ENCODE peak calls at places on chromosomes 7 and 10, in nine cellular contexts. V is left ventricle myocardium inferior, Q is tibial artery, F is bronchial epithelial cell, I is cardiac fibroblast, N is ovary, S is uterus, K is astrocyte, Y is IMR-90. J is an unnamed sample.

GRCh38 chr10:79904671-79905321 is 44.1 kb downstream of the SFTPD start:
- DNase-seq in Y (peak; percentile 41), S (peak; percentile 59), K (peak; percentile 63), F (peak; percentile 35), V (peak; percentile 80), I (peak; percentile 81), N (peak; percentile 51), Q (peak; percentile 73), J (no peak)

GRCh38 chr10:103493362-103493871 is at the start of gene NEURL1:
- DNase-seq in F (no peak), Q (no peak), K (no peak), S (peak; percentile 54), V (no peak), Y (no peak), N (peak; percentile 55), I (no peak), J (no peak)

GRCh38 chr7:92448185-92448747 is 984 bp downstream of the GATAD1 start:
- DNase-seq in Y (peak; percentile 46), F (peak; percentile 81), I (peak; percentile 65), V (peak; percentile 22), N (peak; percentile 38), Q (peak; percentile 72), S (peak; percentile 47), K (peak; percentile 52), J (no peak)

GRCh38 chr10:3426190-3426845 is 253.7 kb upstream of the PITRM1 start:
- DNase-seq in I (peak; percentile 87), V (no peak), F (peak; percentile 65), Y (peak; percentile 82), S (no peak), Q (no peak), K (peak; percentile 74), N (no peak), J (peak; percentile 76)

GRCh38 chr7:157139142-157140117 is 704 bp downstream of the UBE3C start:
- DNase-seq in V (peak; percentile 42), Y (peak; percentile 38), N (peak; percentile 68), I (peak; percentile 18), F (peak; percentile 39), K (peak; percentile 18), Q (peak; percentile 76), S (peak; percentile 30), J (no peak)

GRCh38 chr10:46544989-46545791 is 11.3 kb downstream of the GPRIN2 start:
- DNase-seq in S (peak; percentile 7), Y (no peak), F (peak; percentile 46), I (peak; percentile 33), V (peak; percentile 9), N (peak; percentile 13), K (no peak), Q (peak; percentile 64), J (no peak)

GRCh38 chr7:140036224-140036651 is 26.5 kb downstream of the PARP12 start:
- DNase-seq in V (no peak), S (no peak), N (no peak), K (peak; percentile 31), I (peak; percentile 15), F (no peak), Y (no peak), Q (no peak), J (no peak)

GRCh38 chr10:12434277-12434676 is 84.9 kb downstream of the CAMK1D start:
- DNase-seq in K (no peak), Q (peak; percentile 44), V (no peak), N (no peak), F (no peak), S (no peak), Y (no peak), I (no peak), J (no peak)

GRCh38 chr7:98281757-98282652 is 519 bp downstream of the BRI3 start:
- DNase-seq in S (peak; percentile 40), F (no peak), V (no peak), Y (no peak), K (no peak), Q (peak; percentile 81), N (peak; percentile 81), I (no peak), J (no peak)
- H3K4me3 ChIP-seq in S (peak overlapping the region; percentile 92), F (peak overlapping the region; percentile 77), V (peak overlapping the region; percentile 89), Y (peak overlapping the region; percentile 88), K (peak overlapping the region; percentile 84), Q (peak overlapping the region; percentile 75), N (peak overlapping the region; percentile 98), I (peak overlapping the region; percentile 92), J (peak overlapping the region; percentile 98)

GRCh38 chr10:92075829-92076228 is 152.3 kb downstream of the BTAF1 start:
- DNase-seq in Q (no peak), V (no peak), F (no peak), Y (no peak), I (no peak), K (no peak), S (no peak), N (no peak), J (no peak)

GRCh38 chr10:92079003-92079402 is 155.4 kb downstream of the BTAF1 start:
- DNase-seq in Q (no peak), S (no peak), I (no peak), V (no peak), N (no peak), F (peak; percentile 90), Y (no peak), K (no peak), J (no peak)

GRCh38 chr10:92068900-92069299 is 145.3 kb downstream of the BTAF1 start:
- DNase-seq in N (no peak), S (no peak), Q (no peak), I (no peak), Y (peak; percentile 89), F (no peak), K (peak; percentile 57), V (no peak), J (no peak)

GRCh38 chr10:92076722-92077121 is 153.2 kb downstream of the BTAF1 start:
- DNase-seq in N (no peak), Q (no peak), Y (no peak), S (no peak), V (no peak), F (no peak), I (no peak), K (no peak), J (no peak)

DNA sequence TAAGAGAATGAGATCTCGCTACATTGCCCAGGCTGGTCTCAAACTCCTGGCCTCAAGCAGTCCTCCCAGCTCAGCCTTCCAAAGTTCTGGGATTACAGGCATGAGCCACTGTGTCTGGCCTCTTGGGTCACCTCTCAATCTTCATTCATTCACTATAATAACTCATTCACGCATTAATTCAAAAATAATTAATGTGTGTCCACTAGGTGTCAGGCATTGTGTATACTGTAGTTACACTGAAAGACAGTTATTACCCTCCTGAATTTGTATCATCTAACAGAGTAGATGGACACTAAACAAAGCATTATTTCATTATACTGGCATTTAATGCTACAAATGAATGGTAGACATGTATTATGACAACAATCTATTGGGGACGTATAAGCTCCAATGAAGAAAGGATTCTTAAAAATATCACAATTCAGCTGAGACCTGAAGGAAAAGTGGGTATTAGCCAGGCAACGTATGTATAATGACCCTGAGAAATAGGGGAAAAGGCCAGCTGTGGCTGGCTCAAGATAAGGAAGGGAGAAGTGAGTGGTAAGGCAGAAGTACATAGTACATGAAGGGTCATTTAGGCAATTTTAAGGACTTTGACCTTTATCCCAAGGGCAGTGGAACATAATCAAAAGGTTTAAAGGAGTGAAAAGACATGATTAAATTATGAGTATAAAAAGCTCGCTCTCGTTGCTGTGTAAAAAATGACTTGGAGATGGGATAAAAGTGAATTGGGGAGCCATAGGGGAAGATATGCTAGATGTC is 150.7 kb downstream of the BTAF1 start:
- DNase-seq in N (no peak), S (no peak), V (no peak), K (no peak), I (peak; percentile 21), Q (no peak), F (peak; percentile 34), Y (peak; percentile 6), J (no peak)
- TF ChIP-seq CTCF in N (no peak), S (no peak), V (peak; percentile 33), K (peak; percentile 10), I (no peak), Q (no peak), F (no peak), Y (peak; percentile 29), J (no peak)

GRCh38 chr10:17450024-17450423 is 4.4 kb downstream of the ST8SIA6 start:
- DNase-seq in V (no peak), N (no peak), S (no peak), Y (no peak), I (no peak), K (no peak), Q (no peak), F (no peak), J (no peak)

GRCh38 chr10:17453035-17453376 is 1.4 kb downstream of the ST8SIA6 start:
- DNase-seq in Y (no peak), S (no peak), Q (no peak), F (no peak), N (no peak), I (no peak), K (no peak), V (no peak), J (no peak)

GRCh38 chr10:17454181-17454800 is at the start of gene ST8SIA6:
- DNase-seq in N (peak; percentile 30), S (no peak), Q (no peak), Y (peak; percentile 47), F (no peak), I (peak; percentile 61), V (peak; percentile 41), K (peak; percentile 37), J (no peak)

GRCh38 chr10:17453377-17454091 is 861 bp downstream of the ST8SIA6 start:
- DNase-seq in I (peak; percentile 20), V (peak; percentile 28), Q (no peak), S (no peak), K (peak; percentile 31), Y (no peak), F (peak; percentile 39), N (peak; percentile 31), J (no peak)

DNA sequence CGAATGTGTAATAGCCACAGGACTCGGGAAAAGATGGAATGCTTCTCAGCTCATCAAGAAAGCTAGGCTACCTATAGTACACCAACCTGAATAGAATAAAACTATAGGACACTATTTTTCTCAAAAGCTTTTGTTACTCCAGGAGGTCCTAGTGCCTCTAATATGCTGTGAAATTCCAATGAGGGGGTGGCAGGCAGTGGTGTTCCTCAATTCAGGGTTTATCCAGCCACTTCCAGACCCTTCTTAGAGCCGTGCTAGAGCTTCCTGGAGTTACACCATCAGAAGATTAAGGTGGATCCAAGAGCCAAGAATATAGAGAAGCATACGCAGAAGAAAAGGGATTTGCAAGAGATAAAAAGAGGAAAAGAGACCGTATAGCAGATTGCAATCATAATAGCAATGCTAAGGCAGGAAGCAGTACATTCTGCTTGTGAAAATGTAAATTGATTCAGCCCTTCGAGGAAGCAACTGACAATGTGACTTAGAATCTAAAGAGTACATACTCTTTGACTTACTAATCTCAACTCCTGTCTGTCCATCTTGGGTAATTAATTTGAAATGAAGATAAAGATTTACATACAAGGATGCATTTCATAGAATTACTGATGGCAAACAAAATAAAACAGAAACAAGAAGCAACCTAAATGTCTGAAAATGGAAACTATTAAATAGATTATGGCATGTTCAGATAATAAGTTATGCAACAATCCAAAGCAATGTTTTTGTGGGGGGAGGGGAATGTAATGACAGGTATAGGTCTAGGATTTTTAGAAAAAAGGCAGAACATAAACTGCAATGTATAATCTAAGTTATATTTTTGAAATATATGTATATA is 2.1 kb downstream of the ST8SIA6 start:
- DNase-seq in K (no peak), V (no peak), Q (no peak), N (no peak), Y (no peak), S (no peak), F (no peak), I (no peak), J (no peak)
- H3K4me3 ChIP-seq in K (no peak overlapping the region), V (peak overlapping the region; percentile 72), Q (no peak overlapping the region), N (no peak overlapping the region), Y (no peak overlapping the region), S (no peak overlapping the region), F (no peak overlapping the region), I (no peak overlapping the region), J (no peak overlapping the region)

GRCh38 chr7:134029743-134030142 is 97.4 kb upstream of the LRGUK start:
- DNase-seq in S (no peak), F (no peak), V (no peak), N (no peak), I (no peak), Y (peak; percentile 7), Q (no peak), K (no peak), J (no peak)

GRCh38 chr7:134034652-134035051 is 92.5 kb upstream of the LRGUK start:
- DNase-seq in K (no peak), V (no peak), Y (no peak), N (no peak), I (no peak), Q (no peak), S (no peak), F (peak; percentile 24), J (no peak)

GRCh38 chr7:134028853-134029252 is 98.3 kb upstream of the LRGUK start:
- DNase-seq in F (no peak), N (no peak), S (no peak), Q (no peak), K (no peak), Y (no peak), I (no peak), V (no peak), J (no peak)

GRCh38 chr7:134030460-134030865 is 96.7 kb upstream of the LRGUK start:
- DNase-seq in F (no peak), Q (no peak), N (no peak), V (no peak), I (no peak), Y (no peak), S (no peak), K (no peak), J (no peak)

GRCh38 chr7:134031835-134032617 is 95.1 kb upstream of the LRGUK start:
- DNase-seq in I (no peak), Y (peak; percentile 4), S (no peak), N (no peak), Q (no peak), F (peak; percentile 20), V (peak; percentile 24), K (no peak), J (no peak)
- TF ChIP-seq CTCF in I (peak; percentile 9), Y (peak; percentile 18), S (no peak), N (no peak), Q (no peak), F (no peak), V (no peak), K (peak; percentile 4), J (peak; percentile 28)

J was measured in epithelial cell of proximal tubule.